ENCODE peak calls at places on chromosomes 13 and 19, in eight cellular contexts. R is A549, M is esophagus squamous epithelium, O is endothelial cell of umbilical vein, V is gastrocnemius medialis, W is IMR-90, E is breast epithelium, Y is ovary. J is an unnamed sample.
A peak's percentile ranks its signal among the peaks of the same experiment; 100 is the strongest.

GRCh38 chr19:17721821-17722220 is 2.5 kb downstream of the MAP1S start:
- DNase-seq in R (no peak), M (no peak), O (peak; percentile 74), V (peak; percentile 24), W (peak; percentile 13), E (no peak), Y (no peak), J (no peak)

GRCh38 chr13:42394361-42395065 is 122.6 kb downstream of the AKAP11 start:
- DNase-seq in R (no peak), M (no peak), O (no peak), V (no peak), W (no peak), E (no peak), Y (no peak), J (no peak)

GRCh38 chr13:43387880-43388279 is 364.5 kb downstream of the DNAJC15 start:
- DNase-seq in R (no peak), M (no peak), O (no peak), V (no peak), W (no peak), E (no peak), Y (no peak), J (no peak)

GRCh38 chr13:101706651-101707050 is 254.2 kb downstream of the ITGBL1 start:
- DNase-seq in R (peak; percentile 2), M (no peak), O (peak; percentile 38), V (peak; percentile 23), W (peak; percentile 94), E (peak; percentile 30), Y (no peak), J (no peak)

GRCh38 chr13:114248011-114248410 is 13.3 kb downstream of the CDC16 start:
- DNase-seq in R (no peak), M (no peak), O (no peak), V (no peak), W (peak; percentile 54), E (no peak), Y (no peak), J (no peak)

GRCh38 chr13:67148219-67148583 is 81.9 kb downstream of the PCDH9 start:
- DNase-seq in R (no peak), M (no peak), O (peak; percentile 82), V (no peak), W (peak; percentile 68), E (no peak), Y (no peak), J (no peak)

GRCh38 chr13:108877300-108877699 is 247.9 kb downstream of the MYO16 start:
- DNase-seq in R (no peak), M (no peak), O (no peak), V (no peak), W (peak; percentile 51), E (no peak), Y (no peak), J (no peak)

GRCh38 chr13:113839536-113840204 is 24.2 kb downstream of the GAS6 start:
- DNase-seq in R (no peak), M (no peak), O (no peak), V (no peak), W (no peak), E (no peak), Y (no peak), J (no peak)

GRCh38 chr19:48445256-48445605 is 552 bp upstream of the GRWD1 start:
- DNase-seq in R (peak; percentile 98), M (no peak), O (peak; percentile 96), V (no peak), W (peak; percentile 94), E (no peak), Y (no peak), J (no peak)

GRCh38 chr19:16125738-16126495 is 14.2 kb downstream of the RAB8A start:
- DNase-seq in R (no peak), M (no peak), O (no peak), V (no peak), W (no peak), E (no peak), Y (no peak), J (no peak)

GRCh38 chr13:112457485-112457884 is 81.3 kb downstream of the SPACA7 start:
- DNase-seq in R (no peak), M (no peak), O (no peak), V (no peak), W (no peak), E (no peak), Y (no peak), J (peak; percentile 87)
- H3K4me3 ChIP-seq in R (no peak overlapping the region), M (no peak overlapping the region), O (no peak overlapping the region), V (no peak overlapping the region), W (no peak overlapping the region), E (no peak overlapping the region), Y (no peak overlapping the region), J (no peak overlapping the region)

GRCh38 chr13:75366380-75367280 is 115.3 kb downstream of the TBC1D4 start:
- DNase-seq in R (no peak), M (no peak), O (peak; percentile 80), V (no peak), W (no peak), E (no peak), Y (no peak), J (no peak)

GRCh38 chr13:75369986-75370385 is 112.0 kb downstream of the TBC1D4 start:
- DNase-seq in R (no peak), M (no peak), O (no peak), V (no peak), W (no peak), E (no peak), Y (no peak), J (no peak)

GRCh38 chr13:75365724-75366173 is 116.2 kb downstream of the TBC1D4 start:
- DNase-seq in R (peak; percentile 1), M (no peak), O (peak; percentile 84), V (no peak), W (peak; percentile 86), E (no peak), Y (no peak), J (no peak)

GRCh38 chr13:75371223-75371622 is 110.7 kb downstream of the TBC1D4 start:
- DNase-seq in R (no peak), M (no peak), O (no peak), V (no peak), W (no peak), E (no peak), Y (no peak), J (no peak)

GRCh38 chr13:75368167-75368566 is 113.8 kb downstream of the TBC1D4 start:
- DNase-seq in R (no peak), M (no peak), O (peak; percentile 93), V (no peak), W (peak; percentile 92), E (no peak), Y (no peak), J (no peak)
- H3K4me1 ChIP-seq in R (peaks cover 12% of the 10 kb centered on the region), M (no peaks in the 10 kb centered on the region), O (peaks cover 47% of the 10 kb centered on the region), V (peaks cover 98% of the 10 kb centered on the region), W (peaks cover 10% of the 10 kb centered on the region), E (peaks cover 6% of the 10 kb centered on the region), Y (peaks cover 5% of the 10 kb centered on the region), J (peaks cover 61% of the 10 kb centered on the region)

GRCh38 chr19:5617080-5617479 is 5.5 kb downstream of the SAFB2 start:
- DNase-seq in R (no peak), M (no peak), O (no peak), V (no peak), W (no peak), E (no peak), Y (no peak), J (no peak)

GRCh38 chr19:5612891-5613290 is 9.7 kb downstream of the SAFB2 start:
- DNase-seq in R (no peak), M (no peak), O (no peak), V (no peak), W (no peak), E (no peak), Y (peak; percentile 3), J (no peak)

GRCh38 chr19:5615756-5616327 is 6.7 kb downstream of the SAFB2 start:
- DNase-seq in R (no peak), M (no peak), O (no peak), V (no peak), W (peak; percentile 59), E (no peak), Y (peak; percentile 20), J (no peak)

GRCh38 chr19:5609881-5610280 is 12.7 kb downstream of the SAFB2 start:
- DNase-seq in R (no peak), M (no peak), O (no peak), V (no peak), W (no peak), E (no peak), Y (peak; percentile 22), J (no peak)

GRCh38 chr19:5613466-5613865 is 9.1 kb downstream of the SAFB2 start:
- DNase-seq in R (no peak), M (no peak), O (no peak), V (no peak), W (no peak), E (no peak), Y (peak; percentile 7), J (no peak)
- TF ChIP-seq POLR2A in R (no peak), M (no peak), O (no peak), V (no peak), W (no peak), E (no peak), Y (no peak), J (no peak)

DNA sequence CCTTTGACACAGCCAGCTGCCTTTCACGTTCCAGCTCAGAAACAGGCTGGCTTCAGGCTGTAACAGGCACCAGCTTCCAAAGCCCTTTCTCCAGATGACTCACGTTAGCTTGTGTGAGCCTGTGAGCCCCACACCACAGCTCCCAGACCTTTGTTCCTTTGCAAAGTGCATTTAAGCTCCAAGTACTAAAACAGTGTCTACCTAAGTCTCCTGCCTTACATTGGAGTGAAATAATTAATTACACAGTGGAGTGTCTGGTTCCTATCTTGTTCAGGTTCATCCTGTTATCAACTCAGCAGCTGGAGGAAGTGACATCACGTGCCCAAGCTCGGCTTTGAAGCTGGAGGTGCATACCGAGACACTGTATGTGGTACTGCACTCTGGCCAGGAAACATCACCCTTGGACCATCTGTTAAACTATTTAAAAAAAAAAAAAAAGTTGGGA is 475.8 kb downstream of the FOXO1 start:
- DNase-seq in R (no peak), M (peak; percentile 19), O (peak; percentile 89), V (no peak), W (peak; percentile 12), E (peak; percentile 75), Y (peak; percentile 54), J (no peak)
- H3K4me3 ChIP-seq in R (no peak overlapping the region), M (no peak overlapping the region), O (no peak overlapping the region), V (no peak overlapping the region), W (no peak overlapping the region), E (no peak overlapping the region), Y (no peak overlapping the region), J (no peak overlapping the region)

GRCh38 chr13:28540612-28541011 is 45.7 kb upstream of the FLT1 start:
- DNase-seq in R (no peak), M (no peak), O (no peak), V (no peak), W (peak; percentile 57), E (no peak), Y (no peak), J (peak; percentile 68)

GRCh38 chr13:28542804-28543203 is 47.9 kb upstream of the FLT1 start:
- DNase-seq in R (no peak), M (no peak), O (no peak), V (no peak), W (no peak), E (no peak), Y (no peak), J (no peak)

GRCh38 chr13:28541966-28542365 is 47.0 kb upstream of the FLT1 start:
- DNase-seq in R (no peak), M (no peak), O (peak; percentile 48), V (no peak), W (no peak), E (no peak), Y (no peak), J (no peak)

GRCh38 chr13:28545583-28546333 is 50.8 kb upstream of the FLT1 start:
- DNase-seq in R (no peak), M (no peak), O (no peak), V (no peak), W (no peak), E (no peak), Y (no peak), J (no peak)

GRCh38 chr13:28544026-28544425 is 49.1 kb upstream of the FLT1 start:
- DNase-seq in R (no peak), M (no peak), O (no peak), V (no peak), W (no peak), E (no peak), Y (no peak), J (no peak)
- H3K4me1 ChIP-seq in R (no peaks in the 10 kb centered on the region), M (no peaks in the 10 kb centered on the region), O (no peaks in the 10 kb centered on the region), V (no peaks in the 10 kb centered on the region), W (no peaks in the 10 kb centered on the region), E (no peaks in the 10 kb centered on the region), Y (no peaks in the 10 kb centered on the region), J (no peaks in the 10 kb centered on the region)

J was measured in esophagus muscularis mucosa.